ENCODE peak calls at places on chromosomes 3 and 15, in four cellular contexts. One of them, this sample, is unnamed.

GRCh38 chr3:171446301-171446700 is 13.9 kb downstream of the TNIK start:
- DNase-seq in esophagus muscularis mucosa: no peak
- DNase-seq in SK-N-SH: no peak
- DNase-seq in transverse colon: no peak
- DNase-seq in this sample: no peak

GRCh38 chr3:177537612-177538011 is 340.3 kb upstream of the TBL1XR1 start:
- DNase-seq in esophagus muscularis mucosa: no peak
- DNase-seq in transverse colon: no peak
- DNase-seq in SK-N-SH: no peak
- DNase-seq in this sample: no peak

GRCh38 chr3:185363662-185364203 is 797 bp downstream of the MAP3K13 start:
- DNase-seq in transverse colon: no peak
- DNase-seq in esophagus muscularis mucosa: no peak
- DNase-seq in SK-N-SH: no peak
- DNase-seq in this sample: no peak

GRCh38 chr3:52539010-52539653 is 2.7 kb downstream of the UQCC5 start:
- DNase-seq in transverse colon: no peak
- DNase-seq in SK-N-SH: no peak
- DNase-seq in esophagus muscularis mucosa: no peak
- DNase-seq in this sample: no peak

GRCh38 chr3:148450819-148451218 is 246.9 kb upstream of the AGTR1 start:
- DNase-seq in transverse colon: no peak
- DNase-seq in esophagus muscularis mucosa: no peak
- DNase-seq in SK-N-SH: no peak
- DNase-seq in this sample: no peak

GRCh38 chr3:126376464-126376863 is 18.2 kb upstream of the CFAP100 start:
- DNase-seq in transverse colon: no peak
- DNase-seq in esophagus muscularis mucosa: no peak
- DNase-seq in SK-N-SH: no peak
- DNase-seq in this sample: no peak

GRCh38 chr3:124397088-124397487 is 333.2 kb upstream of the UMPS start:
- DNase-seq in transverse colon: no peak
- DNase-seq in esophagus muscularis mucosa: no peak
- DNase-seq in SK-N-SH: no peak
- DNase-seq in this sample: no peak

GRCh38 chr3:4063916-4064592 is 239.1 kb upstream of the SETMAR start:
- DNase-seq in transverse colon: no peak
- DNase-seq in SK-N-SH: no peak
- DNase-seq in esophagus muscularis mucosa: no peak
- DNase-seq in this sample: no peak

GRCh38 chr3:126124148-126124868 is 40.4 kb upstream of the SLC41A3 start:
- DNase-seq in esophagus muscularis mucosa: peak
- DNase-seq in transverse colon: peak
- DNase-seq in SK-N-SH: peak
- DNase-seq in this sample: peak

GRCh38 chr3:24389108-24390090 is 105.3 kb downstream of the THRB start:
- DNase-seq in SK-N-SH: no peak
- DNase-seq in esophagus muscularis mucosa: no peak
- DNase-seq in transverse colon: no peak
- DNase-seq in this sample: no peak

GRCh38 chr3:81643721-81644120 is 117.7 kb downstream of the GBE1 start:
- DNase-seq in transverse colon: peak
- DNase-seq in esophagus muscularis mucosa: no peak
- DNase-seq in SK-N-SH: peak
- DNase-seq in this sample: no peak

GRCh38 chr3:55330355-55330754 is 156.8 kb downstream of the WNT5A start:
- DNase-seq in SK-N-SH: no peak
- DNase-seq in esophagus muscularis mucosa: no peak
- DNase-seq in transverse colon: no peak
- DNase-seq in this sample: no peak

GRCh38 chr15:78061963-78062427 is 15.5 kb downstream of the TBC1D2B start:
- DNase-seq in transverse colon: no peak
- DNase-seq in esophagus muscularis mucosa: no peak
- DNase-seq in SK-N-SH: no peak
- DNase-seq in this sample: no peak

GRCh38 chr3:48556796-48557626 is at the start of gene PFKFB4:
- DNase-seq in SK-N-SH: peak
- DNase-seq in transverse colon: peak
- DNase-seq in esophagus muscularis mucosa: peak
- DNase-seq in this sample: peak

GRCh38 chr15:38411902-38412301 is 42.0 kb upstream of the FAM98B start:
- DNase-seq in SK-N-SH: no peak
- DNase-seq in esophagus muscularis mucosa: no peak
- DNase-seq in transverse colon: no peak
- DNase-seq in this sample: no peak

GRCh38 chr15:38412466-38412865 is 41.5 kb upstream of the FAM98B start:
- DNase-seq in esophagus muscularis mucosa: no peak
- DNase-seq in transverse colon: no peak
- DNase-seq in SK-N-SH: no peak
- DNase-seq in this sample: no peak

DNA sequence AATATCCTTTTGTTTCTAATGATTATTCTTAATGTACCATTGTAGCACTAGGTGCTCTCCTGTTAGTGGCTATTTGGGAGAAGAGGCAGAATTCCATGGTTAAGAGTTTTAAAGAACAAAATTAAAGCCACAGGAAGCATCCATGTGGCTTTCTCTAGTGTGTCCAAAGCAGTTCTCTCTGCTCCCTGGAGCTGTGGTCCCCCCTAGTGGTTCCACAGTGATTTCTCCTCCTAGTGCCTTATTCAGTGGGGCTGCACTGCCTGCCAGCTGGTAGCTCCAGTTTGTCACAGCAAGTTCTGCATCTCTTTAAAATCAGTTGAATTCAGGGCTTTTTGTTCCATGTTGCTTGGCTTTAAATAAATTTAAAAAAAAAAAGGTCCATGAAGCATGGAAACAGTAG is 39.6 kb upstream of the FAM98B start:
- DNase-seq in transverse colon: peak
- DNase-seq in SK-N-SH: peak
- DNase-seq in esophagus muscularis mucosa: no peak
- DNase-seq in this sample: no peak
- TF ChIP-seq CTCF in transverse colon: peak
- TF ChIP-seq CTCF in SK-N-SH: peak
- TF ChIP-seq CTCF in esophagus muscularis mucosa: peak
- TF ChIP-seq CTCF in this sample: peak

GRCh38 chr3:195895078-195895899 is 13.1 kb downstream of the TNK2 start:
- DNase-seq in SK-N-SH: peak
- DNase-seq in esophagus muscularis mucosa: no peak
- DNase-seq in transverse colon: peak
- DNase-seq in this sample: peak
- TF ChIP-seq POLR2AphosphoS5 in SK-N-SH: no peak
- TF ChIP-seq POLR2AphosphoS5 in esophagus muscularis mucosa: no peak
- TF ChIP-seq POLR2AphosphoS5 in transverse colon: no peak
- TF ChIP-seq POLR2AphosphoS5 in this sample: peak

GRCh38 chr3:27360113-27361078 is 8.8 kb downstream of the NEK10 start:
- DNase-seq in SK-N-SH: no peak
- DNase-seq in transverse colon: peak
- DNase-seq in esophagus muscularis mucosa: no peak
- DNase-seq in this sample: no peak

GRCh38 chr3:27356976-27357375 is 12.2 kb downstream of the NEK10 start:
- DNase-seq in transverse colon: no peak
- DNase-seq in esophagus muscularis mucosa: no peak
- DNase-seq in SK-N-SH: no peak
- DNase-seq in this sample: no peak

GRCh38 chr3:27358372-27358771 is 10.8 kb downstream of the NEK10 start:
- DNase-seq in esophagus muscularis mucosa: no peak
- DNase-seq in transverse colon: no peak
- DNase-seq in SK-N-SH: no peak
- DNase-seq in this sample: no peak

GRCh38 chr3:27354588-27355203 is 14.5 kb downstream of the NEK10 start:
- DNase-seq in transverse colon: peak
- DNase-seq in esophagus muscularis mucosa: no peak
- DNase-seq in SK-N-SH: no peak
- DNase-seq in this sample: no peak

DNA sequence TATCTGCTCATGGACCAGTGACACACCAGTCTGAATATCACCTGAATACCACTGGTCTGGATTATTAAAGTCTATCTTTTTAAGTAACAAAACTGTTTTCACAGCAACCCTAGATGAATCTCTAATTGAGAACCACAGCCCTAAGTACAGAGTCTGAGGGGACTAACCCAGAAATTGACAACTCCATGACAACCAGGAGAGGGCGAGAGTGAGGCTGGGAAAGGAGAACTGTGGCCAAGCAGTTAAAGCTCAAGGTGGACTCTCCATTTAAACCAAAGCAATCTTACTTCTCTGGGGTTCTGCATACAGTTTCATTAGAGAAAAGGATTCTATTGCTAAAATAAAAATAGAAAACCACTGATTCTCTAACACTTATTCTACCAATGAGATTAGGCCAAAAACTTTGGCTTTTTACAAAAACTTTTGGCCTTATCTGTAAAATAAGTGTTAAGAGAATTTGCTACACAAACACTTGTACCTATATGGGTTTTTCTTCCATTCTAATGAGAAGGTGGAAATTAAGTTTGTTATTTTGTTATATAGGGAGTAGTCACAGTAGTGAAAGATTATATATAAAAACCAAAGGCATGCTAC is 11.4 kb downstream of the NEK10 start:
- DNase-seq in SK-N-SH: peak
- DNase-seq in esophagus muscularis mucosa: no peak
- DNase-seq in transverse colon: peak
- DNase-seq in this sample: no peak
- TF ChIP-seq CTCF in SK-N-SH: peak
- TF ChIP-seq CTCF in esophagus muscularis mucosa: peak
- TF ChIP-seq CTCF in transverse colon: peak
- TF ChIP-seq CTCF in this sample: peak

DNA sequence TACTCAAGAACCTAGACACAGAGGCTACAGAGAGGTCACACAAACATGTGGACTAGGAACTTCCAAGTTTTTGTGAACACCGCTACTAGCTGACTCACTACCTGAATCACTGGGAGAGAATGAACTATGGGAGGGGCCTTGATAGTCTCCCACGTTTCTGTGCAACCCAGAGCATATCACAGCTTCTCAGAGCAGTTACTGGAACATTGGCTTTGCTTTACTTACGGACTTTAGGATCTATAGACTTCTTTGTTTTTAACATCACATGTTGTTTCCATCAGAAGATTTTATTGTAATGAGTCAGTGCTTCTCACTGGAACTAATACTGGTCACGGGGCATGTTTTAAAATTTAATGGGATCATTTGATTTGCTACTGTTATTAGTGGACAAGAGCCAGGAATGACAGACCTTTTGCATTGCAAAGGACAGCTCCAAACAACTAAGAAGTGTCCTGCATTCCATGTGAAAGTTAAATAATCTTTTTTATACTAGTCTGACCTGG is 35.6 kb downstream of the RTP4 start:
- DNase-seq in transverse colon: no peak
- DNase-seq in esophagus muscularis mucosa: no peak
- DNase-seq in SK-N-SH: no peak
- DNase-seq in this sample: no peak
- TF ChIP-seq POLR2AphosphoS5 in transverse colon: no peak
- TF ChIP-seq POLR2AphosphoS5 in esophagus muscularis mucosa: no peak
- TF ChIP-seq POLR2AphosphoS5 in SK-N-SH: no peak
- TF ChIP-seq POLR2AphosphoS5 in this sample: no peak